ENCODE peak calls at places on chromosomes 11 and 22, in four cellular contexts. One of them, this sample, is unnamed.

GRCh38 chr11:48103621-48104561 is 112.7 kb upstream of the OR4B1 start:
- DNase-seq in Peyer's patch: no peak
- DNase-seq in heart left ventricle: no peak
- DNase-seq in body of pancreas: no peak
- DNase-seq in this sample: no peak

GRCh38 chr11:78319453-78319955 is 98.1 kb downstream of the GAB2 start:
- DNase-seq in heart left ventricle: no peak
- DNase-seq in Peyer's patch: no peak
- DNase-seq in body of pancreas: no peak
- DNase-seq in this sample: peak

GRCh38 chr22:19995611-19996339 is 20.8 kb downstream of the ARVCF start:
- DNase-seq in Peyer's patch: no peak
- DNase-seq in heart left ventricle: peak
- DNase-seq in body of pancreas: no peak
- DNase-seq in this sample: no peak

GRCh38 chr22:37480387-37481346 is 5.5 kb downstream of the MFNG start:
- DNase-seq in Peyer's patch: no peak
- DNase-seq in heart left ventricle: no peak
- DNase-seq in body of pancreas: no peak
- DNase-seq in this sample: no peak

GRCh38 chr11:72778535-72779494 is 15.0 kb downstream of the STARD10 start:
- DNase-seq in heart left ventricle: peak
- DNase-seq in body of pancreas: peak
- DNase-seq in Peyer's patch: no peak
- DNase-seq in this sample: no peak

GRCh38 chr22:28402539-28402938 is 277.1 kb downstream of the TTC28 start:
- DNase-seq in heart left ventricle: no peak
- DNase-seq in Peyer's patch: no peak
- DNase-seq in body of pancreas: no peak
- DNase-seq in this sample: no peak

GRCh38 chr11:134743809-134744195 is 331.8 kb upstream of the B3GAT1 start:
- DNase-seq in body of pancreas: no peak
- DNase-seq in Peyer's patch: no peak
- DNase-seq in heart left ventricle: no peak
- DNase-seq in this sample: no peak

GRCh38 chr11:16902182-16902581 is 112.0 kb downstream of the PLEKHA7 start:
- DNase-seq in heart left ventricle: no peak
- DNase-seq in body of pancreas: no peak
- DNase-seq in Peyer's patch: no peak
- DNase-seq in this sample: no peak

GRCh38 chr11:57482782-57483569 is 22.6 kb downstream of the RTN4RL2 start:
- DNase-seq in Peyer's patch: peak
- DNase-seq in heart left ventricle: no peak
- DNase-seq in body of pancreas: no peak
- DNase-seq in this sample: no peak

GRCh38 chr22:37982938-37983859 is 1.2 kb downstream of the SOX10 start:
- DNase-seq in heart left ventricle: no peak
- DNase-seq in Peyer's patch: no peak
- DNase-seq in body of pancreas: no peak
- DNase-seq in this sample: no peak

GRCh38 chr11:12288212-12288933 is 89.0 kb upstream of the PARVA start:
- DNase-seq in heart left ventricle: peak
- DNase-seq in body of pancreas: peak
- DNase-seq in Peyer's patch: peak
- DNase-seq in this sample: peak

GRCh38 chr11:35246725-35247124 is 107.8 kb downstream of the CD44 start:
- DNase-seq in Peyer's patch: no peak
- DNase-seq in heart left ventricle: no peak
- DNase-seq in body of pancreas: no peak
- DNase-seq in this sample: no peak

DNA sequence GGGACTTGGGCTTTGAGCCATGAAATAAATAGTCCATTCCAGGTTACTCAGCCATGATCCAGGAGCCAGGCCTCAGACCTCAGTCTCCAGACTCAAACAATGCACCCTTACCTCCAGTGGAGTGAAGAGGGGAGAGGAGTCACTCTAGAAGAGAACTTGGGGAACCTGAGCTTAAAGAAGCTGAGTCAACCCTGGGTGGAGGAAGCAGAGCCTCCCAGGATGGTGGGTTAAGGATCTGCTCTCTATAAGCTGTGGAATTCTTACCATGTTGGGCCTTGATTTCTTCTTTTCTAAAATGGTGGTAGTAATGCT is 113.2 kb downstream of the NECTIN1 start:
- DNase-seq in body of pancreas: no peak
- DNase-seq in heart left ventricle: no peak
- DNase-seq in Peyer's patch: no peak
- DNase-seq in this sample: no peak
- H3K4me3 ChIP-seq in body of pancreas: no peak
- H3K4me3 ChIP-seq in heart left ventricle: no peak
- H3K4me3 ChIP-seq in Peyer's patch: no peak
- H3K4me3 ChIP-seq in this sample: no peak

DNA sequence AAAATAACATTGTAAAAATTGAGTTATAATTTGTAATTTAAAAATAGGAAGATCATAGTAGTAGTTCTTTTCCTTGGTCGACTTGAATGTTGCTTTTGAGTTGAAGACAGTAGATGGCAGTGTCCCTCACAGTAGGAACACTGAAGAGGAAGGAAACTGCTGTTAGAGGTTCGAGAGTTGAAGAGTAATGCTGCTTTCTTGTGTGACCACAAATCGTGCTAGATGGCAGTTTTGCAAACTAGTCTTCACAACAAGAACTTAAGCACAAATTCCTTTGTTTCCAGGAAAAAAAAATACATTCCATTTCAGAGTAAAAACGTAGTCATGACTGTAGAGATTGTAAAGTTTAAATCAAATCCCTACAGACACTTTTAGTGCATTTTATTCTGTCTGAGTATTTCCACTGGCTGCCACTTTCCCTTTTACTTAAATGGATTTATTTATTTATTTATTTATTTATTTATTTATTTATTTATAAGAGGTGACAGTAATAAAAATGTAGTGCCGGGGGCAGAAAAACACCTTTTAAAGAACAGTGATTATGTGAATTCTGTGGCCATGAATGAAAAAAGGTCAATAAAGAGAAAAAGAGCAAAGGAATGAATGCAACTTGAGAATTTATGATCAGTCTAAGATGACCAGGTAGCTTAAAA is 54.6 kb downstream of the SPECC1L start:
- DNase-seq in body of pancreas: no peak
- DNase-seq in Peyer's patch: no peak
- DNase-seq in heart left ventricle: no peak
- DNase-seq in this sample: peak
- H3K27ac ChIP-seq in body of pancreas: peak
- H3K27ac ChIP-seq in Peyer's patch: no peak
- H3K27ac ChIP-seq in heart left ventricle: no peak
- H3K27ac ChIP-seq in this sample: no peak

GRCh38 chr11:45017329-45017728 is 66.6 kb upstream of the TP53I11 start:
- DNase-seq in body of pancreas: no peak
- DNase-seq in heart left ventricle: no peak
- DNase-seq in Peyer's patch: no peak
- DNase-seq in this sample: no peak
- TF ChIP-seq CTCF in body of pancreas: no peak
- TF ChIP-seq CTCF in heart left ventricle: no peak
- TF ChIP-seq CTCF in Peyer's patch: no peak
- TF ChIP-seq CTCF in this sample: peak

GRCh38 chr11:32092581-32093170 is 1.8 kb downstream of the RCN1 start:
- DNase-seq in body of pancreas: no peak
- DNase-seq in Peyer's patch: no peak
- DNase-seq in heart left ventricle: no peak
- DNase-seq in this sample: no peak

GRCh38 chr11:32082346-32082986 is 8.4 kb upstream of the RCN1 start:
- DNase-seq in Peyer's patch: no peak
- DNase-seq in body of pancreas: no peak
- DNase-seq in heart left ventricle: no peak
- DNase-seq in this sample: no peak

GRCh38 chr11:32090774-32091370 is at the start of gene RCN1:
- DNase-seq in heart left ventricle: peak
- DNase-seq in body of pancreas: peak
- DNase-seq in Peyer's patch: peak
- DNase-seq in this sample: peak

GRCh38 chr11:32087602-32088001 is 3.3 kb upstream of the RCN1 start:
- DNase-seq in heart left ventricle: no peak
- DNase-seq in body of pancreas: no peak
- DNase-seq in Peyer's patch: no peak
- DNase-seq in this sample: no peak

DNA sequence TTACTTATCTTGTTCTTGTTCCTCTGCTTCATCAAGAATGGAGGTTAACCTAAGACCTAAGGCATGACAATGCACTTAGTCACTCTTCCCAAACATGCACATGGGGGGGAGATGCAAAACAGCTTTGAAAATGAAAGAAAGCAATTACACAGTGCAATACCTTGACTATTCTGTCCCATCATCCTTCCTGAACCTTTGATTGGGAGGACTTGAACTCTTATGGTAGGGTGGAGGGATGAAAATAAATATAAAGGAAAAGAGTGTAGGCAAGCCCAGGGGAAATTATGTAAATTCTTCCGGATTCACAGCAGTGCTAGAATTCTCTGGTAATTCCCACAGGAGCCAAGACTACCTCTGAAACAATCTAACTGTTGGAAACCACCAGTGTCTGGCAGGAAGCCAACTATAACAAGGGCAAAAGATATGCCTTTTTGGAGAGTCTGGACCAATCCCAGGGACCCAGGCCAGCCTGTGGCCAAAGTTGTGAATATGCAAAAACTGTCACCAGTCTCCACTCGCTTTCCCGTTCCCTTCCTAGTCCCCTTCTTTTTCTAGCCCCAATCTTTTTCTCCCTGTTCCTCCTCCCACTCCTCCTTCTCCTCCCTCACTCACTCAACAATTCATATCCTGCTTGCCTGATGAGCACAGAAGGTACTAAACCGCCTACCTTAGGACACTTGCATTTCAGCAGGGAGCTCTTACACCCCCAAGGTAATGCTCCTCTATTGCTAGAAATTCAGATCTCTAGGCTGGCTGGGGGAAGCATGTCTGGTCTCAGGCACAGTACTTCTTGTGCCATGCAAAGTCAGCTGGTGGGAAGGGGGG is 2.5 kb upstream of the RCN1 start:
- DNase-seq in body of pancreas: peak
- DNase-seq in heart left ventricle: peak
- DNase-seq in Peyer's patch: no peak
- DNase-seq in this sample: peak
- H3K4me3 ChIP-seq in body of pancreas: no peak
- H3K4me3 ChIP-seq in heart left ventricle: no peak
- H3K4me3 ChIP-seq in Peyer's patch: no peak
- H3K4me3 ChIP-seq in this sample: peak

DNA sequence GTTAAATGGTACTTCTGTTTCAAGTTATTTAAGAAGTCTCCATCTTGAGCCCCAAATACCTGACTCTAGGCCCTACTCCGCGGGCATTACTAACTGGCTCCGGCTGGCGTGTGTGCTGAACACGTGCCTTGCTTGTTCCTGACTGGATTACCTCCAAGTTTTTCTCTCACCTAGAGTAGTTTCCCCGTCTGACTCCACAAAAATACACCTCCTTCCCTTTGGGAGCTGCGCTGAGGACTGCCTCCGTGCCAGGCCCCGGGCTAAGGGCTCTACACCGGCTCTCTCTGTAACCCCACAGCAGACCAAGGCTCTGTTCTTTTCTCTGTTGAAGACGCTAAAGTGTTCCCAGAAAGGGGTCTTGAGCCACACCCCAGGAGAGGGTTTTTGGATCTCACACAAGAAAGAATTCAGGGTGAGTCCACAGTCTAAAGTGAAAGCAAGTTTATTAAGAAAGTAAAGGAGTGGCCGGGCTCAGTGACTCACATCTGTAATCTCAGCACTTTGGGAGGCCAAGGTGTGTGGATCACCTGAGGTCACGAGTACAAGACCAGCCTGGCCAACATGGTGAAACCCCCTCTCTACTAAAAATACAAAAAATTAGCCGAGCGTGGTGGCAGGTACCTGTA is 61.8 kb downstream of the ANO1 start:
- DNase-seq in Peyer's patch: peak
- DNase-seq in heart left ventricle: no peak
- DNase-seq in body of pancreas: no peak
- DNase-seq in this sample: no peak
- H3K27ac ChIP-seq in Peyer's patch: peak
- H3K27ac ChIP-seq in heart left ventricle: no peak
- H3K27ac ChIP-seq in body of pancreas: no peak
- H3K27ac ChIP-seq in this sample: no peak

This sample was measured in AG04450.